ENCODE peak calls at places on chromosomes 3 and 15, in nine cellular contexts. Y, S, A, P, V, U, D, J and E are unnamed samples.

GRCh38 chr3:11581237-11582122 is 62.2 kb downstream of the VGLL4 start:
- DNase-seq in J (no peak), U (no peak), D (no peak), A (no peak), S (no peak), Y (no peak), P (no peak), V (no peak), E (no peak)

GRCh38 chr3:23079976-23080375 is 123.2 kb upstream of the UBE2E2 start:
- DNase-seq in J (no peak), U (peak), Y (no peak), V (no peak), S (no peak), D (no peak), P (no peak), A (no peak), E (peak)

GRCh38 chr15:45262906-45263456 is 10.9 kb downstream of the SLC28A2 start:
- DNase-seq in J (no peak), V (no peak), Y (no peak), U (no peak), D (no peak), A (no peak), P (no peak), S (no peak), E (no peak)

GRCh38 chr3:176953106-176954080 is 243.9 kb downstream of the TBL1XR1 start:
- DNase-seq in A (no peak), P (peak), D (no peak), Y (peak), V (no peak), U (peak), S (no peak), J (peak), E (peak)

GRCh38 chr3:55417211-55417610 is 69.9 kb downstream of the WNT5A start:
- DNase-seq in P (no peak), A (no peak), S (no peak), U (no peak), V (no peak), Y (no peak), D (no peak), J (no peak), E (no peak)

GRCh38 chr3:50654196-50654595 is 20.5 kb upstream of the DOCK3 start:
- DNase-seq in D (no peak), S (no peak), U (no peak), Y (no peak), P (no peak), V (no peak), A (no peak), J (no peak), E (no peak)

GRCh38 chr3:152969557-152970300 is 134.8 kb downstream of the P2RY1 start:
- DNase-seq in A (no peak), J (no peak), V (no peak), D (no peak), P (peak), U (no peak), S (no peak), Y (peak), E (peak)

GRCh38 chr3:193734737-193735366 is 141.8 kb downstream of the OPA1 start:
- DNase-seq in J (no peak), U (no peak), S (no peak), P (no peak), Y (no peak), V (no peak), D (no peak), A (no peak), E (no peak)

GRCh38 chr3:167886690-167887089 is 151.2 kb downstream of the SERPINI1 start:
- DNase-seq in U (no peak), D (no peak), S (no peak), V (no peak), P (no peak), Y (peak), J (no peak), A (no peak), E (no peak)

GRCh38 chr15:59094077-59094476 is 10.9 kb upstream of the CCNB2 start:
- DNase-seq in V (no peak), Y (no peak), J (no peak), P (no peak), U (no peak), S (no peak), A (no peak), D (no peak), E (no peak)

GRCh38 chr3:191360620-191361019 is 30.3 kb upstream of the UTS2B start:
- DNase-seq in U (no peak), A (no peak), S (no peak), J (no peak), Y (no peak), P (no peak), D (no peak), V (no peak), E (no peak)